ENCODE peak calls at places on chromosomes 3 and 15, in ten cellular contexts. R is naive thymus-derived CD4-positive, alpha-beta T cell; N is SK-N-SH; U is body of pancreas; V is colonic mucosa; P is Panc1; Y is IMR-90; B is PC-9; T is adrenal gland; K is GM12878. J is an unnamed sample.

GRCh38 chr15:70244978-70245542 is 147.3 kb upstream of the TLE3 start:
- DNase-seq in U (no peak), T (no peak), Y (no peak), B (no peak), K (no peak), P (no peak), V (no peak), R (no peak), N (no peak), J (no peak)

GRCh38 chr3:192817053-192817452 is 89.7 kb upstream of the FGF12 start:
- DNase-seq in P (no peak), K (no peak), U (no peak), B (no peak), V (no peak), R (no peak), Y (peak; percentile 86), N (no peak), T (peak; percentile 46), J (no peak)

GRCh38 chr3:10715886-10716285 is 100.1 kb upstream of the SLC6A11 start:
- DNase-seq in V (no peak), Y (no peak), T (no peak), P (no peak), N (no peak), K (no peak), R (no peak), B (no peak), U (no peak), J (no peak)

GRCh38 chr15:78368671-78369070 is 28.5 kb downstream of the CRABP1 start:
- DNase-seq in R (no peak), T (no peak), B (no peak), V (no peak), P (no peak), U (no peak), K (no peak), Y (no peak), N (no peak), J (no peak)

GRCh38 chr3:125632597-125632996 is 37.3 kb upstream of the OSBPL11 start:
- DNase-seq in Y (no peak), T (no peak), V (no peak), U (no peak), N (no peak), P (no peak), B (no peak), K (no peak), R (no peak), J (no peak)

GRCh38 chr3:147413712-147414325 is 4.7 kb downstream of the ZIC1 start:
- DNase-seq in V (no peak), K (no peak), P (no peak), B (no peak), U (no peak), R (no peak), Y (no peak), T (no peak), N (no peak), J (no peak)

GRCh38 chr3:192409203-192409837 is 318.0 kb downstream of the FGF12 start:
- DNase-seq in R (no peak), K (no peak), T (peak; percentile 61), V (no peak), U (peak; percentile 16), B (peak; percentile 41), P (no peak), N (peak; percentile 26), Y (no peak), J (no peak)

GRCh38 chr15:89492934-89493631 is 3.3 kb downstream of the RHCG start:
- DNase-seq in N (no peak), P (no peak), K (no peak), U (no peak), R (no peak), V (no peak), T (no peak), Y (no peak), B (no peak), J (no peak)

GRCh38 chr15:68821898-68822380 is 1.2 kb upstream of the ANP32A start:
- DNase-seq in Y (no peak), U (no peak), R (no peak), N (no peak), P (no peak), K (no peak), T (no peak), V (peak; percentile 35), B (peak; percentile 80), J (no peak)

GRCh38 chr3:151003024-151003771 is 30.7 kb upstream of the CLRN1 start:
- DNase-seq in N (no peak), K (no peak), P (peak; percentile 12), V (no peak), B (no peak), R (no peak), U (no peak), Y (peak; percentile 46), T (peak; percentile 21), J (no peak)

GRCh38 chr3:125140011-125140813 is 72.3 kb downstream of the SLC12A8 start:
- DNase-seq in Y (peak; percentile 61), U (no peak), P (no peak), V (no peak), N (no peak), T (peak; percentile 89), B (no peak), R (no peak), K (no peak), J (no peak)

GRCh38 chr3:151798476-151798875 is 15.4 kb upstream of the AADAC start:
- DNase-seq in Y (peak; percentile 23), N (no peak), K (no peak), T (no peak), R (no peak), V (no peak), P (no peak), B (no peak), U (no peak), J (no peak)

DNA sequence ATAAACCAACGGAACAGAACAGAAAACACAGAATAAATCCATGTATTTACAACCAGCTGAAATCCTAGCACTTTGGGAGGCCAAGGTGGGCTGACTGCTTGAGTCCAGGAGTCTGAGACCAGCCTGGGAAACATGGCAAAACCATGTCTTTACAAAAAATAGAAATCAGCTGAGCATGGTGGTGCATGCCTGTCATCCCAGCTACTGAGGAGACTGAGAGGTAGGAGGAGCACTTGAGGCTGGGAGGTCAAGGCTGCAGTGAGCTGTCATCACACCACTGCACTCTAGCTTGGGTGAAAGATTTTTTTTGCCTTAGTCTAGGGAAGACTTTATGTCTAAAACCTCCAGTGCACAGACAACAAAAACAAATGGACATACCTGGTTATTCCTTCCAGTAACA is 120.7 kb downstream of the STT3B start:
- DNase-seq in P (no peak), N (no peak), T (no peak), U (no peak), V (no peak), R (no peak), K (no peak), B (no peak), Y (no peak), J (no peak)
- H3K9me3 ChIP-seq in P (peaks cover 20% of the 10 kb centered on the region), N (peaks cover 39% of the 10 kb centered on the region), T (peaks cover 52% of the 10 kb centered on the region), U (no peaks in the 10 kb centered on the region), V (no peaks in the 10 kb centered on the region), R (peaks cover 21% of the 10 kb centered on the region), K (peaks cover 9% of the 10 kb centered on the region), B (peaks cover 23% of the 10 kb centered on the region), Y (peaks cover 26% of the 10 kb centered on the region), J (peaks cover 34% of the 10 kb centered on the region)

DNA sequence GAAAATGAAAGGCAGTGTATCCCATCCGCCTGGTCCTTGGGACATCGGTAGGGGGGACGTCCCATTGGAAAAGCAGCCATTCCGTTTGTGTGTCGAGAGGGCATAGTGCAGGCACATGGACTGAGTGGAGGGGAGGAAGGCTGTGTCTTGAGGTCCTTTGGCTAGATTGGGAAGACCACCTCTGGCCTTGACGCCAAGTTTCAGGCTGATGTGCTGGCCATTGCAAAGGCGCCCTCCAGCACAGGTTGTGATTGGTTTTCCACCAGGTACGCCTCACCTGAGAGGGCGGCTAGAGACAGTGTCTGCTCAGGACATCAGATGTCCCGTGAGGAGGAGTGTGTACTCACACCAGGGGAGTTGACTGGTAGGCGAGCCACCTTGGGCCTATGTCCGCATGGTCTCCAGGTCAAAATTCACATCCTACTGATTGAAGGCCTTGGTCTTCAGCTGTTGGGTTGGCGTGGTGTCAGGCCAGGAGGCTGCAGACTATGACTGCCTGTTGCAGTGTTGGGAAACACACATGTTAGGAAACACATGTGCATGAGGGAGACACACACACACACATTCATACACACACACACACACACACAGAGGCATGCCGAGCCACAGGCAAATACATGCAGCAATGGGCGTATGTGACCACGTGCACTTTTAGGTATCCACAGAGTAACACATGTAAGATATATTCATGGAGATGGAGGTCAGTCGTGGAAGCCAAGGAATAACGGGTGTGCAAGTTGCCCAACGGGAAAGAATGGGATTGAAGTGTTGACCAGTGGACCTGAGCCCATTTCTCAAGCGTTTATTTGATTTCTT is 98.4 kb downstream of the SNRPN start:
- DNase-seq in Y (no peak), V (peak; percentile 7), B (no peak), P (no peak), T (no peak), U (no peak), N (no peak), R (no peak), K (no peak), J (no peak)
- H3K9me3 ChIP-seq in Y (peaks cover 93% of the 10 kb centered on the region), V (peaks cover 8% of the 10 kb centered on the region), B (no peaks in the 10 kb centered on the region), P (peaks cover 76% of the 10 kb centered on the region), T (peaks cover 87% of the 10 kb centered on the region), U (no peaks in the 10 kb centered on the region), N (peaks cover 16% of the 10 kb centered on the region), R (peaks cover 73% of the 10 kb centered on the region), K (peaks cover 49% of the 10 kb centered on the region), J (peaks cover 51% of the 10 kb centered on the region)

GRCh38 chr15:26615927-26616302 is 157.0 kb downstream of the GABRB3 start:
- DNase-seq in N (no peak), V (no peak), P (no peak), B (no peak), U (no peak), R (no peak), K (no peak), T (no peak), Y (no peak), J (no peak)
- H3K9me3 ChIP-seq in N (peaks cover 2% of the 10 kb centered on the region), V (no peaks in the 10 kb centered on the region), P (peaks cover 3% of the 10 kb centered on the region), B (no peaks in the 10 kb centered on the region), U (no peaks in the 10 kb centered on the region), R (no peaks in the 10 kb centered on the region), K (no peaks in the 10 kb centered on the region), T (no peaks in the 10 kb centered on the region), Y (peaks cover 14% of the 10 kb centered on the region), J (peaks cover 3% of the 10 kb centered on the region)

GRCh38 chr3:13714251-13714916 is 165.5 kb downstream of the FBLN2 start:
- DNase-seq in K (no peak), U (no peak), P (no peak), V (no peak), N (no peak), Y (no peak), T (no peak), B (no peak), R (no peak), J (no peak)

GRCh38 chr3:13710251-13710650 is 161.3 kb downstream of the FBLN2 start:
- DNase-seq in P (no peak), N (no peak), B (no peak), R (no peak), T (no peak), V (no peak), K (no peak), U (no peak), Y (no peak), J (no peak)

GRCh38 chr3:13713396-13713795 is 164.5 kb downstream of the FBLN2 start:
- DNase-seq in P (no peak), T (no peak), K (no peak), V (no peak), Y (no peak), U (peak; percentile 5), N (no peak), B (no peak), R (no peak), J (no peak)

GRCh38 chr3:13711911-13712650 is 163.2 kb downstream of the FBLN2 start:
- DNase-seq in K (no peak), Y (no peak), R (no peak), P (no peak), N (no peak), T (no peak), B (no peak), U (peak; percentile 5), V (peak; percentile 2), J (no peak)

GRCh38 chr3:13712682-13713180 is 163.8 kb downstream of the FBLN2 start:
- DNase-seq in N (no peak), P (no peak), T (no peak), Y (no peak), R (no peak), U (peak; percentile 2), K (no peak), V (peak; percentile 6), B (no peak), J (no peak)
- H3K9me3 ChIP-seq in N (no peaks in the 10 kb centered on the region), P (no peaks in the 10 kb centered on the region), T (no peaks in the 10 kb centered on the region), Y (peaks cover 13% of the 10 kb centered on the region), R (no peaks in the 10 kb centered on the region), U (no peaks in the 10 kb centered on the region), K (no peaks in the 10 kb centered on the region), V (no peaks in the 10 kb centered on the region), B (no peaks in the 10 kb centered on the region), J (no peaks in the 10 kb centered on the region)

J was measured in T-helper 17 cell.